ENCODE peak calls at places on chromosomes 7 and 10, in six cellular contexts. D is HepG2, Y is H1, R is GM12891, O is K562, C is GM12878. I is an unnamed sample.
A peak's percentile ranks its signal among the peaks of the same experiment; 100 is the strongest.

GRCh38 chr7:1665721-1666250 is 4.3 kb upstream of the ELFN1 start:
- DNase-seq in C (no peak), O (peak; percentile 62), D (no peak), R (peak; percentile 47), Y (no peak), I (peak; percentile 38)

GRCh38 chr10:1126461-1126860 is 70.3 kb downstream of the WDR37 start:
- DNase-seq in Y (no peak), O (no peak), D (no peak), R (no peak), C (no peak), I (no peak)

GRCh38 chr10:50932113-50932512 is 46.7 kb upstream of the A1CF start:
- DNase-seq in R (no peak), D (no peak), Y (no peak), C (no peak), O (no peak), I (no peak)

GRCh38 chr7:102415685-102416225 is 17.6 kb upstream of the ORAI2 start:
- DNase-seq in C (no peak), R (no peak), O (no peak), D (no peak), Y (no peak), I (no peak)

GRCh38 chr10:62618576-62619408 is 185.7 kb upstream of the ADO start:
- DNase-seq in D (no peak), R (no peak), C (no peak), Y (no peak), O (no peak), I (peak; percentile 32)

GRCh38 chr10:10010397-10010796 is 1007.3 kb upstream of the CELF2 start:
- DNase-seq in O (no peak), C (no peak), D (no peak), R (no peak), Y (no peak), I (no peak)

GRCh38 chr10:1184541-1185415 is 128.6 kb downstream of the WDR37 start:
- DNase-seq in D (no peak), C (no peak), Y (no peak), O (no peak), R (no peak), I (no peak)

GRCh38 chr10:114313866-114314265 is 74.8 kb downstream of the VWA2 start:
- DNase-seq in R (no peak), C (no peak), D (no peak), O (no peak), Y (no peak), I (no peak)

GRCh38 chr10:100748251-100749058 is 3.1 kb downstream of the PAX2 start:
- DNase-seq in O (no peak), D (no peak), Y (no peak), R (no peak), C (no peak), I (no peak)

GRCh38 chr7:43041724-43042123 is 70.7 kb upstream of the HECW1 start:
- DNase-seq in D (no peak), Y (no peak), O (no peak), C (no peak), R (no peak), I (no peak)

GRCh38 chr10:14665304-14665703 is 109.4 kb downstream of the FAM107B start:
- DNase-seq in R (no peak), Y (no peak), D (no peak), C (no peak), O (no peak), I (no peak)

GRCh38 chr10:77024456-77024855 is 613.2 kb downstream of the KCNMA1 start:
- DNase-seq in O (no peak), Y (no peak), C (no peak), R (no peak), D (no peak), I (no peak)

GRCh38 chr10:45008524-45009161 is 7.9 kb downstream of the ZNF22 start:
- DNase-seq in D (peak; percentile 88), R (no peak), Y (no peak), C (peak; percentile 35), O (peak; percentile 70), I (no peak)

GRCh38 chr7:75905785-75906604 is 9.0 kb upstream of the POR start:
- DNase-seq in C (no peak), R (no peak), Y (no peak), D (peak; percentile 97), O (no peak), I (no peak)

GRCh38 chr7:108030536-108030935 is 27.6 kb upstream of the LAMB1 start:
- DNase-seq in R (no peak), D (no peak), Y (no peak), O (no peak), C (no peak), I (no peak)

GRCh38 chr7:133310232-133310852 is 57.5 kb downstream of the EXOC4 start:
- DNase-seq in R (no peak), D (peak; percentile 7), C (no peak), O (no peak), Y (no peak), I (no peak)

GRCh38 chr10:18313146-18313542 is 172.9 kb downstream of the CACNB2 start:
- DNase-seq in C (no peak), R (no peak), D (no peak), Y (no peak), O (no peak), I (no peak)

GRCh38 chr7:121302214-121302745 is 26.5 kb upstream of the WNT16 start:
- DNase-seq in C (no peak), R (no peak), O (no peak), D (no peak), Y (no peak), I (no peak)

GRCh38 chr10:70722820-70723424 is 50.6 kb downstream of the ADAMTS14 start:
- DNase-seq in R (no peak), D (no peak), O (no peak), C (no peak), Y (no peak), I (no peak)

GRCh38 chr7:112202819-112203218 is 3.4 kb downstream of the DOCK4 start:
- DNase-seq in O (no peak), D (peak; percentile 84), Y (no peak), R (no peak), C (no peak), I (no peak)

GRCh38 chr7:12564996-12565764 is 5.3 kb upstream of the SCIN start:
- DNase-seq in O (no peak), Y (no peak), R (no peak), D (no peak), C (no peak), I (no peak)

GRCh38 chr7:30752979-30753378 is 1.0 kb downstream of the INMT start:
- DNase-seq in D (no peak), C (no peak), Y (no peak), R (no peak), O (no peak), I (no peak)

GRCh38 chr10:122286872-122287271 is 15.8 kb downstream of the BTBD16 start:
- DNase-seq in D (no peak), R (no peak), C (no peak), Y (no peak), O (no peak), I (no peak)

GRCh38 chr7:43650457-43651052 is 67.6 kb downstream of the STK17A start:
- DNase-seq in C (no peak), O (no peak), Y (no peak), R (no peak), D (no peak), I (no peak)

GRCh38 chr7:139092090-139092796 is 17.3 kb downstream of the ZC3HAV1 start:
- DNase-seq in O (no peak), D (no peak), Y (no peak), R (no peak), C (no peak), I (no peak)

GRCh38 chr7:117005449-117005848 is 52.1 kb downstream of the ST7 start:
- DNase-seq in C (no peak), Y (no peak), O (no peak), D (no peak), R (no peak), I (no peak)
- TF ChIP-seq TAF1 in C (no peak), Y (no peak), O (no peak), D (no peak), R (no peak), I (no peak)

DNA sequence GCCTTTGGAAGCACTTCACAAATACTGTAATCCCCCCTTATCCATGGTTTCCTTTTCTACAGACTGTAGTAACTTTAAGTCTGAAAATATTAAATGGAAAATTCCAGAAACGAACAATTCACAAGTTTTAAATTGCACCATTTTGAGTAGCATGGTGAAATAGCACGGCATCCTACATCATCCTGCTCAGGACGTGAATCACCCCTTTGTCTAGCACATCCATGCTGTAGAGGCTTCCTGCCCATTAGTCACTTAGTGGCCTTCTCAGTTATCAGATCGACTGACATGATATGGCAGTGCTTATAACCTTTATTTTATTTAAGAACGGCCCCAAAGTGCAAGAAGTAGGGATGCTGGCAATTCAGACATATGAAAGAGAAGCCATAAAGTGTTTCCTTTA is 82.7 kb downstream of the CPXM2 start:
- DNase-seq in Y (no peak), O (no peak), C (no peak), D (no peak), R (no peak), I (no peak)
- TF ChIP-seq POLR2AphosphoS5 in Y (no peak), O (no peak), C (no peak), D (no peak), R (no peak), I (no peak)

DNA sequence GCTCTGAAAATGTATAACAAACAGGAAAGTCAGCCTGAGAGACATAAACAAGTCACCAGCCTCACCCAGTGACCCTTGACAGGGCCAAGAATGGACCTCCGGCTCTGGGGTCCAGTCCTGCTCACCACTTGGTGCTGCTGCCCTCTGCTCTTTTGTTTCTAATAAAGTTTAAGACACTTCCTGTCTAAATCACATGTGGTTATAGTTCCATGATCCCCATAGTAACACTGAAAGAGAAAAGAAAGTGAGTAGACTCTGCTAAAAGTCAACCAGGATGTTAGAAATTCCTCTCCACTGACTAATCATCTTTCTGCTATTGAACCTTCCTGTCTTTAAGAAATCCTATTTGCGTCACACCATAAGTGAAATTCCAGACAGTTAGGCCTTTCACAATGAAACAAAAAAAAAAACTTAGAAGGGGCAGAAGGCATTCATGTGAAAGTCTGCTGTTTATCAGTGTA is 179.2 kb upstream of the BET1 start:
- DNase-seq in R (no peak), D (peak; percentile 49), C (no peak), O (no peak), Y (peak; percentile 3), I (no peak)
- TF ChIP-seq POLR2A in R (no peak), D (no peak), C (no peak), O (no peak), Y (no peak), I (no peak)

GRCh38 chr7:111089822-111090426 is 1.0 kb upstream of the LRRN3 start:
- DNase-seq in D (peak; percentile 40), Y (no peak), R (no peak), O (peak; percentile 72), C (no peak), I (no peak)
- TF ChIP-seq TAF1 in D (no peak), Y (no peak), R (no peak), O (no peak), C (no peak), I (no peak)